ENCODE peak calls at places on chromosomes 4 and X, in five cellular contexts. E is upper lobe of left lung, G is HepG2, V is GM12878, O is K562. H is an unnamed sample.

GRCh38 chr4:185341377-185341776 is 54.3 kb downstream of the LRP2BP start:
- ATAC-seq in V (peak), E (no peak), O (no peak), G (no peak), H (no peak)

GRCh38 chr4:8227201-8227770 is 28.2 kb downstream of the SH3TC1 start:
- ATAC-seq in E (no peak), V (no peak), G (no peak), O (no peak), H (peak)

GRCh38 chr4:67885727-67886126 is 1.9 kb upstream of the TMPRSS11D start:
- ATAC-seq in E (no peak), G (no peak), V (no peak), O (no peak), H (no peak)

GRCh38 chr4:167606551-167606950 is 372.3 kb upstream of the SPOCK3 start:
- ATAC-seq in V (peak), G (no peak), O (no peak), E (no peak), H (no peak)

GRCh38 chr4:105496899-105497298 is 23.0 kb upstream of the PPA2 start:
- ATAC-seq in E (no peak), G (peak), O (peak), V (peak), H (no peak)

GRCh38 chr4:86845593-86845992 is 3.6 kb downstream of the SLC10A6 start:
- ATAC-seq in V (no peak), O (no peak), G (no peak), E (no peak), H (no peak)

GRCh38 chr4:124803641-124804040 is 91.1 kb upstream of the ANKRD50 start:
- ATAC-seq in O (no peak), V (peak), G (no peak), E (no peak), H (no peak)

GRCh38 chrX:136738049-136738729 is 42.5 kb downstream of the ARHGEF6 start:
- ATAC-seq in V (no peak), O (no peak), E (no peak), G (no peak), H (no peak)

GRCh38 chr4:143538979-143539669 is 25.6 kb downstream of the SMARCA5 start:
- ATAC-seq in V (peak), G (no peak), E (no peak), O (no peak), H (no peak)

GRCh38 chrX:130224810-130225209 is 43.9 kb downstream of the ZNF280C start:
- ATAC-seq in V (no peak), E (no peak), G (no peak), O (no peak), H (no peak)

GRCh38 chr4:153393397-153393796 is 48.9 kb downstream of the MND1 start:
- ATAC-seq in O (no peak), V (no peak), E (peak), G (no peak), H (peak)

GRCh38 chrX:111083101-111083500 is 12.9 kb upstream of the PAK3 start:
- ATAC-seq in G (no peak), E (no peak), O (no peak), V (no peak), H (no peak)

GRCh38 chr4:163810757-163811156 is 316.3 kb downstream of the TMA16 start:
- ATAC-seq in G (no peak), E (no peak), O (no peak), V (peak), H (no peak)

GRCh38 chr4:739569-739968 is 33.9 kb downstream of the PCGF3 start:
- ATAC-seq in G (no peak), V (no peak), O (no peak), E (no peak), H (no peak)

GRCh38 chrX:23501974-23502373 is 165.3 kb upstream of the PRDX4 start:
- ATAC-seq in G (no peak), E (no peak), V (no peak), O (no peak), H (no peak)

GRCh38 chr4:51932684-51933083 is 87.5 kb downstream of the LRRC66 start:
- ATAC-seq in O (no peak), V (no peak), E (no peak), G (no peak), H (no peak)

GRCh38 chr4:42361475-42361874 is 35.8 kb upstream of the SHISA3 start:
- ATAC-seq in O (no peak), G (no peak), E (no peak), V (no peak), H (no peak)

DNA sequence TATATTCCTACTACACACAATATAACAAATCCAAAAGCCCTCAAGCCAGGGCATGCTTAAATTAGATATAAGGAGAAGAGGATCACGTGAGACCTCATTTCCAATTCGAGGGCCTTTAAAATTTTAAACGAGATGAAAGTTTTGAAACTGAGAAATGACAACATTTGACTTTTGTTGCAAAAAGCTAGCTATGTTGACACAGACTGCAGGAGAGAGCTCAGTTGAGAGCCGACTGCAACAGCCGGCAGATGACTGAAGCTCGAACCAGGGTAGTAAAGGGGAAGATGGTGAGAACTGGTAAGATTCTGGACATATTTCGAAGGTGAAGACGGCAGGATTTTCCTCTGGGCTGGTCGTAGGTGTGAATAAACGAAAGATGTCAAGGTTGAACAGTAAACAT is 791 bp downstream of the PRMT9 start:
- ATAC-seq in G (peak), E (peak), O (peak), V (peak), H (peak)
- TF ChIP-seq POLR2AphosphoS5 in G (no peak), E (no peak), O (no peak), V (no peak), H (peak)

GRCh38 chr4:14434916-14435315 is 567.4 kb upstream of the CPEB2 start:
- ATAC-seq in E (no peak), V (no peak), G (no peak), O (no peak), H (no peak)

GRCh38 chr4:14434483-14434882 is 567.8 kb upstream of the CPEB2 start:
- ATAC-seq in G (no peak), V (no peak), O (no peak), E (peak), H (no peak)

GRCh38 chr4:14428125-14428524 is 574.2 kb upstream of the CPEB2 start:
- ATAC-seq in G (no peak), O (no peak), V (no peak), E (no peak), H (no peak)

DNA sequence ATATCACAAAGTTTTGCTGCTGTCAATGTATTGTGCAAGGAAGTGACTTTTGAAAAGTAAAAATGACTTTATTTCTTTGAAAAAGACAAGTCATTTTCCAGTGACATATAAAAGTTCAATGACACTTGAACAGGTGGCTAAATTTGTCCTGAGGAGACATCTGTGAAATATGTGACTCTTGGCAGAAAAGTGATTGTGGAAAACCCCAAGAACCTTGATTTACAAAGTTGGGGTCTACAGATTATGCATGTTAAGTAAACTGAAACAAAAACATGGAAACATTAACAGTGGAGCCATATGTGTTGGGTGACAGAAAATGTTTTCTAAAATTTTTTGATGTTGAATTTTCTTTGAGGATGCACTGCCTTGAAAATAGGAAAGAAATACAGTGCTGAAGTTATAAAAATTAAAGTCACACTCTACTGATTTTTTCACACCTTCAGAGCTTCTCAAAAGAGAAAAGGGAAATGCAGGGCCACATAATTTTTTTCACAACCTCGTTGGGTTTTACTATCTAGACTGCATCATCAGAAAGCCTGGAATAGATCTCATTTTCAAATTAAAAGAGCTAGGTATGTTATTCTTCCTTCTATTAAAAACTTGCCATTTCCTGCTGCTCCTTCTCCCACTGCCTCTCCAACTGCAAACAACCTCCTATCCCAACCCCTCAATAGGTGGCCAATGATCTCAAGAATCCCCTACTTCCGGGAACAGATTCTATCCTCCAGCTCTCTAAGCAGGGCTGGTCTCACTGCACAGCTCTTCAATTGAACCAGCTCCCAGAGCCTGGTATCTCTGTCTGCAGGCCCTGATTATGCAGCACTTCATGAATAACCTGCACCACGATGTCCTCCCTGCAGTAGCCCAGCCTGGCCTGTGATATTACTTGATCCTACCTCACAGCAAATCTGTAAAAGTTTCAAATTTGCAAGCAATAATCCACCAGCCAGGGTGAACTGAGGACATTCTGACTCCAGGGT is 570.8 kb upstream of the CPEB2 start:
- ATAC-seq in V (peak), E (no peak), G (no peak), O (no peak), H (no peak)
- TF ChIP-seq POLR2A in V (no peak), E (no peak), G (no peak), O (no peak), H (no peak)

DNA sequence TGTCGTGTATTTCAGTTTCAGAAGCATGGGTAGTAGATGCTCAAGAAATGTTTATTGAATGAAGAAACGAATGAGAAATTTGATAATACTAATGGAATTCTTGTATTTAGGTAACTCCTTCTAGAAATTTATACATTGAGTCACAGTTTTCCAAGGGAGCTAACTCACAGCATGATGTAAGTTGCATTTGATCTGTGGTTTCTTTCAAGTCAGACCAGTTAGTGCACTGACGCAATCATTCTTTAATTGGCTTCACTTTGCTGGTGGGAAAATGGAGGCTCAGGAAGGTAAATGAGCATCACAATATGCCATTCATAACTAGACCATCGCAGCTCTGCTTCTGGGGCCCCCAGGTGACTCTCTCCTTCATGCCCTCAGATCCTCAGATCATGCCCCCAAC is 17.3 kb upstream of the CWH43 start:
- ATAC-seq in E (no peak), O (peak), V (no peak), G (no peak), H (no peak)
- TF ChIP-seq EP300 in E (no peak), O (no peak), V (no peak), G (no peak), H (no peak)

GRCh38 chr4:15703439-15703838 is 574 bp downstream of the BST1 start:
- ATAC-seq in O (no peak), V (no peak), G (no peak), E (peak), H (peak)

GRCh38 chr4:15706646-15707362 is 3.9 kb downstream of the BST1 start:
- ATAC-seq in G (no peak), E (no peak), V (no peak), O (no peak), H (no peak)

GRCh38 chr4:15704145-15704544 is 1.3 kb downstream of the BST1 start:
- ATAC-seq in V (no peak), G (no peak), E (no peak), O (no peak), H (no peak)

GRCh38 chr4:15707363-15707715 is 4.5 kb downstream of the BST1 start:
- ATAC-seq in V (no peak), O (no peak), E (no peak), G (no peak), H (no peak)

DNA sequence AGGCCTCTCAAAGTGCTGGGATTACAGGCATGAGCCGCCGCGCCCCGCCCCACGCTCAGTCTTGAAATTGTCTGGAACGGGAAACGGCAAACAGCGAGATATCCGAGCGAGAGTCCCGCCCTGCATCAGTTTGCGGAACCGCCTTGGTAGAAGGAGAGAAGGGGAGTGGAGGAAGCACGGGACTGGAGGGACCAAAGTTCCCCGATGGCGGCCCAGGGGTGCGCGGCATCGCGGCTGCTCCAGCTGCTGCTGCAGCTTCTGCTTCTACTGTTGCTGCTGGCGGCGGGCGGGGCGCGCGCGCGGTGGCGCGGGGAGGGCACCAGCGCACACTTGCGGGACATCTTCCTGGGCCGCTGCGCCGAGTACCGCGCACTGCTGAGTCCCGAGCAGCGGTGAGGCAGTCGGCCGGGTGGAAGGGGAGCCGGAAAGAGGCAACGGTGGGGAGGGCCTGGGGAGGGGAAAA is at the start of gene BST1:
- ATAC-seq in G (no peak), E (peak), O (no peak), V (peak), H (peak)
- TF ChIP-seq POLR2AphosphoS5 in G (no peak), E (peak), O (no peak), V (no peak), H (peak)

DNA sequence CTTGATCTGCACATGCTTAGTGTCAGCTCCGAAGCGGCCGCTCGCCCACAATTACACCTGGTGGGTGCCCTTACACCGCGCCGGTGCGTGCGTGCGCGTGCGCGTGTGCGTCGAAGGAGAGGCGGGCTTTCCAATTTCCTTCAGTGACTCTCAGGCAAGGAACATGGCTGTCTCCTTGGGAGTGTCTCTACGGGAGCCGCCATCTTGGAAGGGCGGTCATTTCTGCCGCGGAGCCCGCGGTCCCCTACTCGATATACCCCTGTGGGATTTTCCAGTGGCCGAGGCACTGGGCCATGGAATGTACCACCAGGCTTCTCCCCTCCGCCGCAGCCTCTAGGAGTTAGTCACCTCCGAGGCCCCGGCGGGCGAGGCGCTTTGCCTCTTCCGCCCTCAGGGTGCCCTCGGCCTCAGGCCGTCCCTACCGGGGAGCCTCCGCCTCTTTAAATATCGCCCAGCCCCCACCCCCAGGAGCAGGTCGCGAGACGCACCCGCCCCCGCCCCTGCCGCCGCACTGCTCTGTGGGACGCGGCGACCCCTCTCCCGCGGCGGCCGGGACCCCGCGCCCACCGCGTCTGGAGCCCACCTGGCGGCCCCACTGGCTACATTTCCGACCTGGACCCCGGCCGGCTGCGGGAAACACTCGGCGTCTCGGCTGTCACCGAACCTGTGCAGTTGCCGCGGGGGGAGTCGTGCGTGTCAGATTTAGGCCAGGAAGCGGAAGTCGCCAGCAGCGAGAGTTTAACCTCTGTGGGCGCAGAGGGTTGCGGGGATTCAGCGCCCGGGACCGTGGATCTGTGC is at the start of gene ZNF41:
- ATAC-seq in O (peak), G (peak), E (peak), V (peak), H (peak)
- TF ChIP-seq POLR2A in O (peak), G (no peak), E (peak), V (peak), H (peak)